ENCODE peak calls at places on chromosomes 3 and 15, in nine cellular contexts. R, F, W, T, V, O, N, Z and E are unnamed samples.

GRCh38 chr3:182787302-182788036 is 5.8 kb upstream of the ATP11B start:
- DNase-seq in R (no peak), F (no peak), W (peak; percentile 67), T (no peak), V (no peak), O (peak; percentile 64), N (no peak), Z (peak; percentile 55), E (peak; percentile 73)

GRCh38 chr15:62455441-62455921 is 290.4 kb upstream of the C2CD4B start:
- DNase-seq in R (no peak), F (no peak), W (no peak), T (no peak), V (peak; percentile 60), O (peak; percentile 50), N (no peak), Z (no peak), E (no peak)

GRCh38 chr3:12479919-12480425 is 4.3 kb upstream of the TSEN2 start:
- DNase-seq in R (peak; percentile 81), F (no peak), W (peak; percentile 70), T (no peak), V (peak; percentile 69), O (peak; percentile 55), N (no peak), Z (peak; percentile 75), E (peak; percentile 39)

GRCh38 chr15:69988541-69989225 is 109.0 kb downstream of the TLE3 start:
- DNase-seq in R (no peak), F (no peak), W (no peak), T (no peak), V (no peak), O (no peak), N (no peak), Z (no peak), E (no peak)

GRCh38 chr15:62141643-62142588 is 23.2 kb downstream of the C2CD4B start:
- DNase-seq in R (no peak), F (peak; percentile 42), W (peak; percentile 78), T (no peak), V (no peak), O (no peak), N (no peak), Z (peak; percentile 77), E (no peak)

GRCh38 chr15:86267892-86268291 is 188.2 kb downstream of the AGBL1 start:
- DNase-seq in R (no peak), F (no peak), W (peak; percentile 1), T (no peak), V (no peak), O (no peak), N (no peak), Z (no peak), E (no peak)

GRCh38 chr3:71629289-71630252 is 46.0 kb upstream of the FOXP1 start:
- DNase-seq in R (no peak), F (no peak), W (peak; percentile 63), T (peak; percentile 63), V (peak; percentile 86), O (peak; percentile 64), N (peak; percentile 27), Z (peak; percentile 52), E (peak; percentile 78)

GRCh38 chr15:41603941-41604660 is 45.1 kb downstream of the TYRO3 start:
- DNase-seq in R (peak; percentile 88), F (peak; percentile 52), W (peak; percentile 94), T (peak; percentile 53), V (peak; percentile 93), O (peak; percentile 91), N (peak; percentile 79), Z (peak; percentile 91), E (peak; percentile 89)

GRCh38 chr3:52056968-52057805 is 816 bp upstream of the DUSP7 start:
- DNase-seq in R (peak; percentile 99), F (peak; percentile 99), W (peak; percentile 98), T (peak; percentile 91), V (peak; percentile 97), O (peak; percentile 97), N (peak; percentile 99), Z (peak; percentile 99), E (peak; percentile 98)
- TF ChIP-seq CTCF in R (no peak), F (peak; percentile 40), W (no peak), T (no peak), V (no peak), O (no peak), N (no peak), Z (no peak), E (no peak)

DNA sequence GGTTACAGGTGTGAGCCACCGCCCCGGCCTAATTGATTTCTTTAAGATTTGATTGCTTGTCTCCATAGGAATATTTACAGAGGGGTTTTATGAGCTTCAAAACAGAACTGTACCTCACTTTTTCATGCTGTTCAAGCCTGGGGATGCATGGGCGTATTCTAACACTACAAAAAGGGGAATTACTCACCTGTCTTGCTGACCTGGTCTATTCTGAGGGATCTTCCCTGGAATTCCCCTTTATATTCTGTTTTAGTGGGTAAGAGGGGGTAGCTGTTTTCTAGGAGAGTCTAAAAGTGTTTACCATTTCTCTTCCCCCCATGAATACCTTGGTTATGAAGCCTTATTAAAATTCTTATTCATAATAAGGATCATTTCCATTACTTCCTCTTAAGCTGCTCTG is 48.1 kb downstream of the NME9 start:
- DNase-seq in R (no peak), F (no peak), W (no peak), T (no peak), V (no peak), O (no peak), N (no peak), Z (no peak), E (no peak)
- H3K4me3 ChIP-seq in R (no peak overlapping the region), F (no peak overlapping the region), W (no peak overlapping the region), T (no peak overlapping the region), V (no peak overlapping the region), O (no peak overlapping the region), N (no peak overlapping the region), Z (no peak overlapping the region), E (no peak overlapping the region)

GRCh38 chr15:67300266-67300914 is 45.8 kb downstream of the IQCH start:
- DNase-seq in R (no peak), F (no peak), W (peak; percentile 2), T (no peak), V (peak; percentile 34), O (no peak), N (no peak), Z (peak; percentile 7), E (no peak)
- TF ChIP-seq CTCF in R (no peak), F (no peak), W (no peak), T (no peak), V (no peak), O (no peak), N (no peak), Z (no peak), E (no peak)

GRCh38 chr3:52046186-52046913 is 10.0 kb downstream of the DUSP7 start:
- DNase-seq in R (no peak), F (no peak), W (peak; percentile 93), T (peak; percentile 95), V (peak; percentile 96), O (peak; percentile 98), N (peak; percentile 75), Z (peak; percentile 87), E (peak; percentile 98)

GRCh38 chr3:52041118-52041847 is 15.1 kb downstream of the DUSP7 start:
- DNase-seq in R (peak; percentile 65), F (no peak), W (no peak), T (no peak), V (no peak), O (no peak), N (no peak), Z (no peak), E (no peak)

GRCh38 chr3:52044869-52045616 is 11.3 kb downstream of the DUSP7 start:
- DNase-seq in R (peak; percentile 69), F (no peak), W (no peak), T (no peak), V (no peak), O (no peak), N (no peak), Z (no peak), E (no peak)

GRCh38 chr3:52046914-52047239 is 9.5 kb downstream of the DUSP7 start:
- DNase-seq in R (no peak), F (no peak), W (no peak), T (no peak), V (no peak), O (no peak), N (no peak), Z (no peak), E (no peak)

GRCh38 chr3:52043750-52044149 is 12.6 kb downstream of the DUSP7 start:
- DNase-seq in R (no peak), F (no peak), W (no peak), T (no peak), V (no peak), O (no peak), N (no peak), Z (no peak), E (no peak)
- H3K4me3 ChIP-seq in R (no peak overlapping the region), F (no peak overlapping the region), W (no peak overlapping the region), T (no peak overlapping the region), V (no peak overlapping the region), O (no peak overlapping the region), N (no peak overlapping the region), Z (no peak overlapping the region), E (no peak overlapping the region)

GRCh38 chr15:84910928-84911623 is 26.6 kb downstream of the SLC28A1 start:
- DNase-seq in R (no peak), F (no peak), W (no peak), T (no peak), V (peak; percentile 53), O (no peak), N (no peak), Z (no peak), E (no peak)

GRCh38 chr15:84908564-84908963 is 24.1 kb downstream of the SLC28A1 start:
- DNase-seq in R (no peak), F (no peak), W (no peak), T (no peak), V (no peak), O (no peak), N (no peak), Z (no peak), E (no peak)

GRCh38 chr15:84909782-84910181 is 25.3 kb downstream of the SLC28A1 start:
- DNase-seq in R (no peak), F (no peak), W (no peak), T (no peak), V (no peak), O (no peak), N (no peak), Z (no peak), E (no peak)

GRCh38 chr15:84907731-84908130 is 23.3 kb downstream of the SLC28A1 start:
- DNase-seq in R (no peak), F (no peak), W (no peak), T (no peak), V (no peak), O (no peak), N (no peak), Z (no peak), E (no peak)

DNA sequence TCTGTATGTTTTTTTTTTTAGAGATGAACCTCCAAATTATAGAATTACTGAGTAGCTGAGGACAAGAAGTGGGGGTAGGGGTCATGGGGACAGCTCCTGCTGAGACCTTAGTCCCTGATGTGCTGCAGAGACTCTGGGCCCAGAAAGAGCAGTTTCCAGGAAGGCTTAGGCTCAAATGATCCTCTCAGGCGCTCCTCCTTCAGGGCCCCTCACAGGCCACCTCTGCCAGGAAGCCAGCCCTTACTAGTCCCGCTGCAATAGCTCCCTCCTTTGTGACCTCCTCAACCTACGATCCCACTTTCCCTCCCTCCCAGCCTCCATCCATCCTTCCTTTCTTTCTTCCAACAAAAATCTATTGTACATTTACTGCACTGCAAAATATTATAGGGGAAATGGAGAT is 24.6 kb downstream of the SLC28A1 start:
- DNase-seq in R (no peak), F (no peak), W (no peak), T (no peak), V (no peak), O (no peak), N (no peak), Z (no peak), E (no peak)
- TF ChIP-seq CTCF in R (no peak), F (no peak), W (no peak), T (no peak), V (no peak), O (no peak), N (no peak), Z (no peak), E (no peak)